ENCODE peak calls at places on chromosomes 16 and 17, in six cellular contexts. L, N, C, G, V and P are unnamed samples.

GRCh38 chr17:77343031-77343866 is 202.5 kb downstream of the SEC14L1 start:
- DNase-seq in L (no peak), N (no peak), C (no peak), G (no peak), V (no peak), P (no peak)

GRCh38 chr17:19253112-19253511 is 15.9 kb downstream of the EPN2 start:
- DNase-seq in L (no peak), N (no peak), C (no peak), G (no peak), V (no peak), P (no peak)

GRCh38 chr17:41521574-41522261 is 3.0 kb upstream of the KRT15 start:
- DNase-seq in L (no peak), N (peak; percentile 97), C (no peak), G (peak; percentile 86), V (no peak), P (no peak)

GRCh38 chr17:40493697-40494096 is 7.7 kb downstream of the TNS4 start:
- DNase-seq in L (no peak), N (no peak), C (peak; percentile 22), G (no peak), V (no peak), P (no peak)

GRCh38 chr17:66304304-66305174 is 2.1 kb downstream of the PRKCA start:
- DNase-seq in L (no peak), N (no peak), C (no peak), G (peak; percentile 39), V (no peak), P (no peak)

GRCh38 chr16:8863594-8864424 is 5.0 kb downstream of the CARHSP1 start:
- DNase-seq in L (no peak), N (no peak), C (peak; percentile 71), G (no peak), V (no peak), P (no peak)

GRCh38 chr16:27174798-27175197 is 28.5 kb upstream of the KDM8 start:
- DNase-seq in L (no peak), N (no peak), C (no peak), G (peak; percentile 76), V (no peak), P (no peak)

GRCh38 chr17:41067281-41067680 is 1.6 kb upstream of the KRTAP2-4 start:
- DNase-seq in L (no peak), N (no peak), C (no peak), G (no peak), V (no peak), P (no peak)

GRCh38 chr17:75352079-75352569 is 53.4 kb downstream of the GRB2 start:
- DNase-seq in L (no peak), N (no peak), C (no peak), G (peak; percentile 27), V (no peak), P (peak; percentile 34)

GRCh38 chr17:69269174-69269998 is 40.8 kb upstream of the ABCA10 start:
- DNase-seq in L (peak; percentile 52), N (no peak), C (no peak), G (peak; percentile 86), V (no peak), P (peak; percentile 30)

GRCh38 chr17:82030470-82031302 is 792 bp upstream of the RAC3 start:
- DNase-seq in L (peak; percentile 85), N (peak; percentile 72), C (peak; percentile 94), G (peak; percentile 92), V (no peak), P (peak; percentile 34)

GRCh38 chr17:80872999-80873951 is 118.4 kb upstream of the CHMP6 start:
- DNase-seq in L (no peak), N (no peak), C (peak; percentile 77), G (no peak), V (peak; percentile 42), P (no peak)

GRCh38 chr17:44094701-44095387 is 24.3 kb downstream of the G6PC3 start:
- DNase-seq in L (no peak), N (no peak), C (no peak), G (no peak), V (no peak), P (no peak)

GRCh38 chr16:23847938-23848337 is 12.2 kb downstream of the PRKCB start:
- DNase-seq in L (no peak), N (no peak), C (no peak), G (no peak), V (no peak), P (no peak)

GRCh38 chr17:58191259-58191896 is 1.1 kb upstream of the EPX start:
- DNase-seq in L (no peak), N (no peak), C (no peak), G (no peak), V (no peak), P (no peak)

GRCh38 chr17:65290616-65291015 is 153.4 kb downstream of the RGS9 start:
- DNase-seq in L (no peak), N (no peak), C (no peak), G (no peak), V (no peak), P (no peak)

GRCh38 chr16:89222931-89223330 is 5.4 kb downstream of the ZNF778 start:
- DNase-seq in L (no peak), N (no peak), C (no peak), G (no peak), V (no peak), P (no peak)

GRCh38 chr17:82320956-82321927 is 3.8 kb upstream of the CD7 start:
- DNase-seq in L (no peak), N (no peak), C (no peak), G (no peak), V (no peak), P (no peak)

GRCh38 chr16:87064731-87065720 is 252.2 kb downstream of the C16orf95 start:
- DNase-seq in L (no peak), N (no peak), C (no peak), G (peak; percentile 74), V (no peak), P (no peak)
- TF ChIP-seq CTCF in L (no peak), N (no peak), C (no peak), G (no peak), V (no peak), P (no peak)

GRCh38 chr16:50151744-50152143 is 1.4 kb upstream of the TENT4B start:
- DNase-seq in L (no peak), N (no peak), C (no peak), G (no peak), V (no peak), P (no peak)
- H3K4me3 ChIP-seq in L (no peak overlapping the region), N (peak overlapping the region; percentile 64), C (peak overlapping the region; percentile 92), G (no peak overlapping the region), V (no peak overlapping the region), P (no peak overlapping the region)

GRCh38 chr17:7982666-7983065 is 19.7 kb upstream of the GUCY2D start:
- DNase-seq in L (no peak), N (no peak), C (no peak), G (peak; percentile 55), V (no peak), P (no peak)
- TF ChIP-seq CTCF in L (no peak), N (no peak), C (no peak), G (peak; percentile 42), V (no peak), P (peak; percentile 21)

GRCh38 chr16:2830355-2830695 is 222 bp downstream of the ZG16B start:
- DNase-seq in L (no peak), N (no peak), C (no peak), G (no peak), V (no peak), P (no peak)

GRCh38 chr16:2828876-2829430 is 1.1 kb upstream of the ZG16B start:
- DNase-seq in L (no peak), N (no peak), C (peak; percentile 40), G (no peak), V (no peak), P (no peak)

GRCh38 chr16:2831203-2831602 is 1.1 kb downstream of the ZG16B start:
- DNase-seq in L (no peak), N (no peak), C (peak; percentile 42), G (no peak), V (peak; percentile 62), P (no peak)

GRCh38 chr16:2828521-2828840 is 1.6 kb upstream of the ZG16B start:
- DNase-seq in L (no peak), N (no peak), C (peak; percentile 28), G (no peak), V (no peak), P (no peak)

GRCh38 chr16:2829501-2830354 is at the start of gene ZG16B:
- DNase-seq in L (peak; percentile 12), N (no peak), C (peak; percentile 48), G (peak; percentile 31), V (no peak), P (no peak)
- H3K4me3 ChIP-seq in L (no peak within 1 kb of the TSS), N (no peak within 1 kb of the TSS), C (no peak within 1 kb of the TSS), G (no peak within 1 kb of the TSS), V (no peak within 1 kb of the TSS), P (no peak within 1 kb of the TSS)

GRCh38 chr16:17277981-17278381 is 192.8 kb downstream of the XYLT1 start:
- DNase-seq in L (no peak), N (peak; percentile 24), C (peak; percentile 58), G (peak; percentile 7), V (no peak), P (no peak)
- TF ChIP-seq CTCF in L (no peak), N (peak; percentile 55), C (peak; percentile 45), G (peak; percentile 31), V (peak; percentile 32), P (peak; percentile 47)

GRCh38 chr16:6018848-6019489 is 921.4 kb upstream of the EEF2KMT start:
- DNase-seq in L (no peak), N (no peak), C (no peak), G (no peak), V (no peak), P (no peak)
- H3K4me3 ChIP-seq in L (no peak overlapping the region), N (no peak overlapping the region), C (no peak overlapping the region), G (no peak overlapping the region), V (no peak overlapping the region), P (no peak overlapping the region)

GRCh38 chr16:83915491-83915890 is 16.6 kb downstream of the MLYCD start:
- DNase-seq in L (no peak), N (no peak), C (no peak), G (no peak), V (no peak), P (no peak)
- TF ChIP-seq CTCF in L (no peak), N (no peak), C (no peak), G (no peak), V (no peak), P (no peak)